ENCODE peak calls at places on chromosomes 2 and 18, in five cellular contexts. R is activated CD4-positive, alpha-beta T cell treated with anti-CD3 and anti-CD28 coated beads, Interleukin-2, amount 10 ng/mL, durations not matched to agents 24 days and 14 days; F is RPMI7951; U is stimulated activated CD4-positive, alpha-beta T cell treated with anti-CD3 and anti-CD28 coated beads, Interleukin-1b, Interleukin-23, amount 100 ng/mL, for 24 hours; O is iPS-NIHi11. L is an unnamed sample.

GRCh38 chr2:148756292-148756975 is 111.9 kb downstream of the EPC2 start:
- DNase-seq in R (no peak), F (peak), U (no peak), O (no peak), L (no peak)

GRCh38 chr2:103401621-103402020 is 639.8 kb downstream of the TMEM182 start:
- DNase-seq in R (no peak), F (peak), U (no peak), O (peak), L (no peak)

GRCh38 chr2:235088608-235089020 is 136.8 kb downstream of the SH3BP4 start:
- DNase-seq in R (no peak), F (peak), U (no peak), O (no peak), L (peak)

GRCh38 chr2:235754381-235755207 is 260.8 kb downstream of the AGAP1 start:
- DNase-seq in R (no peak), F (no peak), U (no peak), O (no peak), L (no peak)

GRCh38 chr2:85409719-85410583 is at the start of gene CAPG:
- DNase-seq in R (peak), F (no peak), U (no peak), O (no peak), L (no peak)

GRCh38 chr2:61268249-61268648 is 106.3 kb downstream of the C2orf74 start:
- DNase-seq in R (no peak), F (no peak), U (no peak), O (no peak), L (no peak)

GRCh38 chr2:178273787-178274360 is 79.6 kb downstream of the OSBPL6 start:
- DNase-seq in R (no peak), F (no peak), U (no peak), O (no peak), L (no peak)

GRCh38 chr2:20016346-20016745 is 3.9 kb upstream of the MATN3 start:
- DNase-seq in R (no peak), F (no peak), U (no peak), O (peak), L (no peak)

GRCh38 chr2:136997550-136997949 is 232.2 kb downstream of the THSD7B start:
- DNase-seq in R (no peak), F (peak), U (no peak), O (no peak), L (no peak)

GRCh38 chr2:42933824-42934254 is 141.5 kb upstream of the HAAO start:
- DNase-seq in R (no peak), F (peak), U (no peak), O (no peak), L (no peak)

GRCh38 chr2:11417946-11418585 is 47.9 kb downstream of the E2F6 start:
- DNase-seq in R (no peak), F (peak), U (no peak), O (peak), L (no peak)

GRCh38 chr2:187206071-187206470 is 242.0 kb downstream of the CALCRL start:
- DNase-seq in R (no peak), F (no peak), U (no peak), O (no peak), L (no peak)

GRCh38 chr2:237687666-237688065 is 60.3 kb downstream of the LRRFIP1 start:
- DNase-seq in R (peak), F (peak), U (peak), O (no peak), L (no peak)

GRCh38 chr2:30969006-30969405 is 161.8 kb upstream of the CAPN13 start:
- DNase-seq in R (no peak), F (no peak), U (no peak), O (no peak), L (no peak)

GRCh38 chr2:45869165-45869501 is 217.7 kb downstream of the PRKCE start:
- DNase-seq in R (no peak), F (no peak), U (no peak), O (no peak), L (no peak)

GRCh38 chr2:5549061-5549601 is 143.1 kb upstream of the SOX11 start:
- DNase-seq in R (no peak), F (no peak), U (no peak), O (peak), L (no peak)

GRCh38 chr2:17545680-17546613 is 5.5 kb downstream of the VSNL1 start:
- DNase-seq in R (no peak), F (no peak), U (no peak), O (no peak), L (no peak)

GRCh38 chr2:64624108-64624610 is 29.6 kb downstream of the SERTAD2 start:
- DNase-seq in R (no peak), F (no peak), U (no peak), O (no peak), L (no peak)

GRCh38 chr2:213232649-213233437 is 51.4 kb upstream of the SPAG16 start:
- DNase-seq in R (peak), F (peak), U (no peak), O (no peak), L (no peak)

GRCh38 chr2:150495993-150496627 is 8.6 kb upstream of the RND3 start:
- DNase-seq in R (no peak), F (peak), U (no peak), O (no peak), L (no peak)

GRCh38 chr2:27016801-27017325 is 15.9 kb upstream of the TMEM214 start:
- DNase-seq in R (peak), F (peak), U (no peak), O (peak), L (peak)

GRCh38 chr18:28161608-28162599 is 15.0 kb downstream of the CDH2 start:
- DNase-seq in R (no peak), F (peak), U (no peak), O (no peak), L (no peak)

GRCh38 chr2:145623136-145623535 is 1103.2 kb upstream of the ZEB2 start:
- DNase-seq in R (no peak), F (peak), U (no peak), O (no peak), L (no peak)

GRCh38 chr2:61222567-61222966 is 60.6 kb downstream of the C2orf74 start:
- DNase-seq in R (no peak), F (no peak), U (no peak), O (no peak), L (no peak)

GRCh38 chr2:8527676-8528075 is 154.2 kb upstream of the ID2 start:
- DNase-seq in R (no peak), F (no peak), U (no peak), O (no peak), L (no peak)

GRCh38 chr2:68318686-68319396 is 908 bp downstream of the CNRIP1 start:
- DNase-seq in R (no peak), F (peak), U (no peak), O (no peak), L (peak)

GRCh38 chr2:1140389-1141003 is 189.8 kb downstream of the SNTG2 start:
- DNase-seq in R (peak), F (peak), U (no peak), O (peak), L (no peak)

GRCh38 chr2:636649-637405 is 40.4 kb downstream of the TMEM18 start:
- DNase-seq in R (peak), F (peak), U (peak), O (peak), L (peak)

GRCh38 chr2:241853651-241854341 is 4.9 kb downstream of the PDCD1 start:
- DNase-seq in R (no peak), F (peak), U (no peak), O (peak), L (no peak)

GRCh38 chr2:224982910-224983688 is 59.2 kb downstream of the DOCK10 start:
- DNase-seq in R (peak), F (peak), U (no peak), O (no peak), L (peak)

GRCh38 chr2:133420748-133421147 is 147.5 kb downstream of the NCKAP5 start:
- DNase-seq in R (no peak), F (no peak), U (no peak), O (no peak), L (no peak)

GRCh38 chr2:3377279-3377611 is 373 bp downstream of the EIPR1 start:
- DNase-seq in R (peak), F (peak), U (no peak), O (peak), L (no peak)

GRCh38 chr2:121063471-121063870 is 221.5 kb downstream of the TFCP2L1 start:
- DNase-seq in R (no peak), F (peak), U (no peak), O (no peak), L (no peak)

L was measured in putamen.